ENCODE peak calls at places on chromosomes 7 and 10, in four cellular contexts. One of them, this sample, is unnamed.

GRCh38 chr10:129637841-129638240 is 170.8 kb downstream of the MGMT start:
- DNase-seq in HCT116: no peak
- DNase-seq in IMR-90: no peak
- DNase-seq in CD8-positive, alpha-beta T cell: no peak
- DNase-seq in this sample: no peak

GRCh38 chr7:157347217-157347904 is 10.6 kb downstream of the DNAJB6 start:
- DNase-seq in HCT116: peak; percentile 49
- DNase-seq in IMR-90: peak; percentile 85
- DNase-seq in CD8-positive, alpha-beta T cell: no peak
- DNase-seq in this sample: peak; percentile 33

GRCh38 chr10:3391657-3392056 is 219.1 kb upstream of the PITRM1 start:
- DNase-seq in HCT116: no peak
- DNase-seq in IMR-90: peak; percentile 52
- DNase-seq in CD8-positive, alpha-beta T cell: no peak
- DNase-seq in this sample: peak; percentile 27

GRCh38 chr10:117603726-117604125 is 61.2 kb downstream of the EMX2 start:
- DNase-seq in HCT116: no peak
- DNase-seq in IMR-90: no peak
- DNase-seq in CD8-positive, alpha-beta T cell: no peak
- DNase-seq in this sample: no peak

GRCh38 chr7:125423444-125424155 is 494.0 kb upstream of the POT1 start:
- DNase-seq in HCT116: no peak
- DNase-seq in IMR-90: no peak
- DNase-seq in CD8-positive, alpha-beta T cell: no peak
- DNase-seq in this sample: no peak

GRCh38 chr7:27212587-27213149 is 12.8 kb upstream of the HOXA13 start:
- DNase-seq in HCT116: no peak
- DNase-seq in IMR-90: no peak
- DNase-seq in CD8-positive, alpha-beta T cell: no peak
- DNase-seq in this sample: no peak

GRCh38 chr7:139246494-139246893 is 15.5 kb downstream of the UBN2 start:
- DNase-seq in HCT116: no peak
- DNase-seq in IMR-90: no peak
- DNase-seq in CD8-positive, alpha-beta T cell: no peak
- DNase-seq in this sample: no peak

GRCh38 chr7:116025098-116025809 is 5.3 kb downstream of the TFEC start:
- DNase-seq in HCT116: no peak
- DNase-seq in IMR-90: peak; percentile 41
- DNase-seq in CD8-positive, alpha-beta T cell: no peak
- DNase-seq in this sample: no peak

GRCh38 chr7:121084256-121084655 is 95.7 kb downstream of the CPED1 start:
- DNase-seq in HCT116: no peak
- DNase-seq in IMR-90: peak; percentile 44
- DNase-seq in CD8-positive, alpha-beta T cell: no peak
- DNase-seq in this sample: no peak

GRCh38 chr7:24123061-24123460 is 160.9 kb upstream of the NPY start:
- DNase-seq in HCT116: no peak
- DNase-seq in IMR-90: no peak
- DNase-seq in CD8-positive, alpha-beta T cell: no peak
- DNase-seq in this sample: peak; percentile 7

GRCh38 chr7:8131694-8132605 is 130.0 kb downstream of the ICA1 start:
- DNase-seq in HCT116: no peak
- DNase-seq in IMR-90: no peak
- DNase-seq in CD8-positive, alpha-beta T cell: peak; percentile 74
- DNase-seq in this sample: no peak

GRCh38 chr10:5482016-5482415 is 17.4 kb downstream of the CALML5 start:
- DNase-seq in HCT116: no peak
- DNase-seq in IMR-90: no peak
- DNase-seq in CD8-positive, alpha-beta T cell: no peak
- DNase-seq in this sample: no peak

GRCh38 chr7:128119036-128119435 is 87.8 kb upstream of the LRRC4 start:
- DNase-seq in HCT116: no peak
- DNase-seq in IMR-90: no peak
- DNase-seq in CD8-positive, alpha-beta T cell: no peak
- DNase-seq in this sample: no peak

GRCh38 chr7:135684134-135684533 is 21.8 kb downstream of the STMP1 start:
- DNase-seq in HCT116: no peak
- DNase-seq in IMR-90: peak; percentile 49
- DNase-seq in CD8-positive, alpha-beta T cell: no peak
- DNase-seq in this sample: no peak

GRCh38 chr10:112361951-112362770 is 11.8 kb upstream of the ACSL5 start:
- DNase-seq in HCT116: no peak
- DNase-seq in IMR-90: peak; percentile 37
- DNase-seq in CD8-positive, alpha-beta T cell: no peak
- DNase-seq in this sample: no peak

GRCh38 chr7:127940365-127941160 is 90.7 kb downstream of the LRRC4 start:
- DNase-seq in HCT116: no peak
- DNase-seq in IMR-90: no peak
- DNase-seq in CD8-positive, alpha-beta T cell: no peak
- DNase-seq in this sample: no peak

GRCh38 chr7:38629621-38630020 is 1.6 kb downstream of the AMPH start:
- DNase-seq in HCT116: no peak
- DNase-seq in IMR-90: peak; percentile 4
- DNase-seq in CD8-positive, alpha-beta T cell: no peak
- DNase-seq in this sample: no peak

GRCh38 chr7:30445770-30446169 is 32.8 kb downstream of the NOD1 start:
- DNase-seq in HCT116: no peak
- DNase-seq in IMR-90: peak; percentile 66
- DNase-seq in CD8-positive, alpha-beta T cell: peak; percentile 84
- DNase-seq in this sample: no peak

GRCh38 chr7:119256001-119256400 is 1017.0 kb upstream of the KCND2 start:
- DNase-seq in HCT116: no peak
- DNase-seq in IMR-90: no peak
- DNase-seq in CD8-positive, alpha-beta T cell: no peak
- DNase-seq in this sample: no peak

GRCh38 chr10:18060217-18060616 is 80.0 kb upstream of the CACNB2 start:
- DNase-seq in HCT116: no peak
- DNase-seq in IMR-90: peak; percentile 47
- DNase-seq in CD8-positive, alpha-beta T cell: no peak
- DNase-seq in this sample: peak; percentile 24

GRCh38 chr10:25038303-25038702 is 21.9 kb downstream of the THNSL1 start:
- DNase-seq in HCT116: no peak
- DNase-seq in IMR-90: no peak
- DNase-seq in CD8-positive, alpha-beta T cell: no peak
- DNase-seq in this sample: no peak

GRCh38 chr7:3754488-3755365 is 453.7 kb downstream of the SDK1 start:
- DNase-seq in HCT116: no peak
- DNase-seq in IMR-90: peak; percentile 56
- DNase-seq in CD8-positive, alpha-beta T cell: no peak
- DNase-seq in this sample: peak; percentile 6

GRCh38 chr10:86212391-86212700 is 154.2 kb downstream of the GRID1 start:
- DNase-seq in HCT116: no peak
- DNase-seq in IMR-90: no peak
- DNase-seq in CD8-positive, alpha-beta T cell: no peak
- DNase-seq in this sample: no peak

GRCh38 chr10:514137-514671 is 175.3 kb downstream of the DIP2C start:
- DNase-seq in HCT116: no peak
- DNase-seq in IMR-90: no peak
- DNase-seq in CD8-positive, alpha-beta T cell: no peak
- DNase-seq in this sample: no peak

GRCh38 chr10:68364101-68364886 is 31.6 kb upstream of the PBLD start:
- DNase-seq in HCT116: no peak
- DNase-seq in IMR-90: no peak
- DNase-seq in CD8-positive, alpha-beta T cell: no peak
- DNase-seq in this sample: no peak

GRCh38 chr10:122460891-122461293 is 461 bp upstream of the HTRA1 start:
- DNase-seq in HCT116: no peak
- DNase-seq in IMR-90: no peak
- DNase-seq in CD8-positive, alpha-beta T cell: no peak
- DNase-seq in this sample: no peak

GRCh38 chr7:97145068-97145467 is 27.6 kb downstream of the SDHAF3 start:
- DNase-seq in HCT116: no peak
- DNase-seq in IMR-90: peak; percentile 52
- DNase-seq in CD8-positive, alpha-beta T cell: no peak
- DNase-seq in this sample: no peak

GRCh38 chr10:103476046-103476768 is 2.8 kb downstream of the CALHM3 start:
- DNase-seq in HCT116: no peak
- DNase-seq in IMR-90: no peak
- DNase-seq in CD8-positive, alpha-beta T cell: no peak
- DNase-seq in this sample: no peak

GRCh38 chr7:23765943-23766342 is 55.9 kb downstream of the STK31 start:
- DNase-seq in HCT116: no peak
- DNase-seq in IMR-90: no peak
- DNase-seq in CD8-positive, alpha-beta T cell: no peak
- DNase-seq in this sample: no peak

GRCh38 chr10:62726142-62726541 is 78.4 kb upstream of the ADO start:
- DNase-seq in HCT116: no peak
- DNase-seq in IMR-90: no peak
- DNase-seq in CD8-positive, alpha-beta T cell: no peak
- DNase-seq in this sample: no peak

GRCh38 chr7:29285451-29285807 is 90.9 kb downstream of the CHN2 start:
- DNase-seq in HCT116: peak; percentile 62
- DNase-seq in IMR-90: peak; percentile 37
- DNase-seq in CD8-positive, alpha-beta T cell: peak; percentile 34
- DNase-seq in this sample: no peak

GRCh38 chr7:76191783-76192240 is 9.9 kb upstream of the SRRM3 start:
- DNase-seq in HCT116: peak; percentile 43
- DNase-seq in IMR-90: peak; percentile 49
- DNase-seq in CD8-positive, alpha-beta T cell: no peak
- DNase-seq in this sample: no peak

GRCh38 chr10:79112898-79113431 is 44.2 kb downstream of the ZMIZ1 start:
- DNase-seq in HCT116: no peak
- DNase-seq in IMR-90: peak; percentile 92
- DNase-seq in CD8-positive, alpha-beta T cell: no peak
- DNase-seq in this sample: no peak

GRCh38 chr10:126910798-126911197 is 5.6 kb downstream of the DOCK1 start:
- DNase-seq in HCT116: no peak
- DNase-seq in IMR-90: peak; percentile 34
- DNase-seq in CD8-positive, alpha-beta T cell: no peak
- DNase-seq in this sample: no peak

GRCh38 chr7:20797174-20798080 is 10.7 kb upstream of the SP8 start:
- DNase-seq in HCT116: no peak
- DNase-seq in IMR-90: no peak
- DNase-seq in CD8-positive, alpha-beta T cell: no peak
- DNase-seq in this sample: no peak

GRCh38 chr10:3263747-3264146 is 91.2 kb upstream of the PITRM1 start:
- DNase-seq in HCT116: no peak
- DNase-seq in IMR-90: no peak
- DNase-seq in CD8-positive, alpha-beta T cell: no peak
- DNase-seq in this sample: no peak

GRCh38 chr7:127550247-127550646 is 35.1 kb downstream of the GCC1 start:
- DNase-seq in HCT116: no peak
- DNase-seq in IMR-90: no peak
- DNase-seq in CD8-positive, alpha-beta T cell: no peak
- DNase-seq in this sample: no peak

DNA sequence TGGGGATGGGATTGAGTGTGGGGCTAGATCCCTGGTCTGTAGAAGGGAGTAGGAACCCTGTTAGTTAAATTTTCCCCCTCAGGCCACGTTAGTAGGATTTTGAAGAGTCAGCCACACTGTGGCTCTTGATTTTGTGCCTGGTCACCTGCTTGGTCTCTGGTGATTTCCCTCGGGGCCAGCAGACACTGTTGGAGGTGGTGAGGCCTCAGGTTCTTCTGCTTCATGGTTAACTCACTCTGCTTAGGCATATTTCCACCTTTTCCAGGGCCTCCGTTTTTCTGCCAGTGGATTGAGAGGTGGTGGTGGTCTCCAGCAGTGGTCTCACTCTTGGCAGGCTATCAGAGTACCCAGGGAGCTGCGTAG is 4.1 kb downstream of the TSPAN14 start:
- DNase-seq in HCT116: no peak
- DNase-seq in IMR-90: no peak
- DNase-seq in CD8-positive, alpha-beta T cell: no peak
- DNase-seq in this sample: no peak
- H3K27ac ChIP-seq in HCT116: peak overlapping the region; percentile 79
- H3K27ac ChIP-seq in IMR-90: no peak overlapping the region
- H3K27ac ChIP-seq in CD8-positive, alpha-beta T cell: peak overlapping the region; percentile 27
- H3K27ac ChIP-seq in this sample: no peak overlapping the region

DNA sequence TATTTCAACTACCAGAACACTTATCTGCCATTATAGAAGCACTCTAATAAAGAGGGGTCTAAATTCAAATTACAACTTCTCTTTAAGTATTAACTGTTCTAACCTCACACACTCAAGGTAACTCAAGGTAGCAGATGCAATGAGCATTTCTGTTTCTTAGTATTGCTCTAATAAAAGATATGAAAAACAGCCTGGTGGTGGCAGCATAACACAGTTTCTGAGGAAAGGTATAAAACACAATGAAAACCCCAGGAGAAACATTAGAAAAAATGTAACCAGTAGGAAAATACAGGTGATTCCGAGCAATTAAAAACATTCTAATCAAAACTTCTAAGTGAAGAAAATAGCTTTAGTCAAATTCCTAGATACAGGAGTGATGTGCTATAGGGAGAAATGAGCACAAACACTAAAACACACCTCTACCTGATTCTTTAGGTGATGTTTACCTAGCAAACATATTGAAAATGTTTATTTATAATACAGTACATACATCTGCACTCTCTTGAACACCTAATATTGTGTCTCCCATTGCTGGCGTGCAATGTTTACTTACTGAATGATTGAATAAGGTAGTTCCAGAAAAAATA is 3.5 kb downstream of the MKRN1 start:
- DNase-seq in HCT116: peak; percentile 31
- DNase-seq in IMR-90: peak; percentile 41
- DNase-seq in CD8-positive, alpha-beta T cell: peak; percentile 52
- DNase-seq in this sample: peak; percentile 8
- H3K27ac ChIP-seq in HCT116: no peak overlapping the region
- H3K27ac ChIP-seq in IMR-90: no peak overlapping the region
- H3K27ac ChIP-seq in CD8-positive, alpha-beta T cell: no peak overlapping the region
- H3K27ac ChIP-seq in this sample: no peak overlapping the region

DNA sequence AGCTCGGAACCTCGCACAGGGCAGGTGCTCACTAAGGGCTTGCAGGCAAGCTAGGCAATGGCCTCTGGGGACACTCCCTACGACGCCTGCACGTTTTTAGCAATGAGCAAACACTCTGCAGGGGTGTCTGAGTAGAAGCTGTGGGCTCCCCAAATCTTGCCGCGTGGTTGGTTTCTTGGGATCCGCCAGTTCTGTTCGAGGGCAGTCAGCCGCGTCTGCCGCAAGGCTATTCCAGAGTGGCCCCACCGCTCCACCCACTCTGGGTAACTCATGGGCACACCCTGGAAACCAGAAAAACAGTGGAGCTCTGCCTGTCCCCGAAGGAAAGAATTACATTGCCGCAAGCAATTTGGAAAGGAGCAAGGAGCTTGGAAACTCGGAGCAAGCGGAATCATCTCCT is 189.3 kb upstream of the LYZL2 start:
- DNase-seq in HCT116: no peak
- DNase-seq in IMR-90: no peak
- DNase-seq in CD8-positive, alpha-beta T cell: no peak
- DNase-seq in this sample: no peak
- H3K27ac ChIP-seq in HCT116: no peak overlapping the region
- H3K27ac ChIP-seq in IMR-90: peak overlapping the region; percentile 94
- H3K27ac ChIP-seq in CD8-positive, alpha-beta T cell: no peak overlapping the region
- H3K27ac ChIP-seq in this sample: peak overlapping the region; percentile 98

DNA sequence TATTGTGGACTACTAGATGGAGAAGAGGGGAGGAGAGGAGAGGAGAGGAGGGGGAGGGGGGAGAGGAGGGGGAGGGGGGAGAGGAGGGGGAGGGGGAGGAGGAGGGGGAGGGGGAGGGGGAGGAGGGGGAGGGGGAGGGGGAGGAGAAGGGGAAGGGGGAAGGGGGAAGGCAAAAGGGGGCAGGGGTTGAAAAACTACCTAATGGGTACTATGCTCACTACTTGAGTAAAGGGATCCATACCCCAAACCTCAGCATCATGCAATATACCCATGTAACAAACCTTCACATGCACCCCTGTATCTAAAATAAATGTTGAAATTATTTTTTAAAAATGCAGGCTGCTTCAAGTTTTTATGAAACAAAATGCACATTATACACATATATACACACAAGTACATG is 15.1 kb upstream of the LMOD2 start:
- DNase-seq in HCT116: no peak
- DNase-seq in IMR-90: no peak
- DNase-seq in CD8-positive, alpha-beta T cell: no peak
- DNase-seq in this sample: no peak
- H3K27ac ChIP-seq in HCT116: no peak overlapping the region
- H3K27ac ChIP-seq in IMR-90: no peak overlapping the region
- H3K27ac ChIP-seq in CD8-positive, alpha-beta T cell: no peak overlapping the region
- H3K27ac ChIP-seq in this sample: no peak overlapping the region